ENCODE peak calls at places on chromosome 18, in eight cellular contexts. One of them, this sample, is unnamed.

GRCh38 chr18:13611616-13612110 is 114.7 kb downstream of the FAM210A start:
- DNase-seq in transverse colon: no peak
- DNase-seq in endothelial cell: peak
- DNase-seq in HCT116: no peak
- DNase-seq in RWPE1: no peak
- DNase-seq in astrocyte of the spinal cord: peak
- DNase-seq in nephron progenitor cell: peak
- DNase-seq in cardiac fibroblast: peak
- DNase-seq in this sample: no peak

GRCh38 chr18:79764131-79764530 is 33.6 kb upstream of the KCNG2 start:
- DNase-seq in transverse colon: peak
- DNase-seq in endothelial cell: no peak
- DNase-seq in RWPE1: no peak
- DNase-seq in astrocyte of the spinal cord: no peak
- DNase-seq in HCT116: no peak
- DNase-seq in cardiac fibroblast: no peak
- DNase-seq in nephron progenitor cell: no peak
- DNase-seq in this sample: no peak

GRCh38 chr18:56986829-56987228 is 160.1 kb upstream of the BOD1L2 start:
- DNase-seq in nephron progenitor cell: no peak
- DNase-seq in astrocyte of the spinal cord: no peak
- DNase-seq in endothelial cell: no peak
- DNase-seq in cardiac fibroblast: no peak
- DNase-seq in transverse colon: no peak
- DNase-seq in RWPE1: no peak
- DNase-seq in HCT116: no peak
- DNase-seq in this sample: no peak

GRCh38 chr18:13217971-13218375 is 587 bp upstream of the LDLRAD4 start:
- DNase-seq in RWPE1: no peak
- DNase-seq in transverse colon: peak
- DNase-seq in HCT116: no peak
- DNase-seq in nephron progenitor cell: no peak
- DNase-seq in endothelial cell: peak
- DNase-seq in astrocyte of the spinal cord: no peak
- DNase-seq in cardiac fibroblast: no peak
- DNase-seq in this sample: peak

GRCh38 chr18:77206676-77207370 is 42.8 kb upstream of the GALR1 start:
- DNase-seq in endothelial cell: no peak
- DNase-seq in RWPE1: no peak
- DNase-seq in cardiac fibroblast: peak
- DNase-seq in transverse colon: no peak
- DNase-seq in nephron progenitor cell: no peak
- DNase-seq in astrocyte of the spinal cord: peak
- DNase-seq in HCT116: no peak
- DNase-seq in this sample: no peak

GRCh38 chr18:78979058-78979680 is 449 bp upstream of the SALL3 start:
- DNase-seq in HCT116: no peak
- DNase-seq in RWPE1: no peak
- DNase-seq in cardiac fibroblast: peak
- DNase-seq in astrocyte of the spinal cord: no peak
- DNase-seq in endothelial cell: no peak
- DNase-seq in nephron progenitor cell: peak
- DNase-seq in transverse colon: no peak
- DNase-seq in this sample: no peak

GRCh38 chr18:63363951-63364350 is 3.1 kb downstream of the KDSR start:
- DNase-seq in astrocyte of the spinal cord: no peak
- DNase-seq in nephron progenitor cell: no peak
- DNase-seq in HCT116: no peak
- DNase-seq in RWPE1: no peak
- DNase-seq in endothelial cell: no peak
- DNase-seq in transverse colon: no peak
- DNase-seq in cardiac fibroblast: no peak
- DNase-seq in this sample: no peak

GRCh38 chr18:43932140-43932539 is 654.9 kb upstream of the SYT4 start:
- DNase-seq in astrocyte of the spinal cord: peak
- DNase-seq in endothelial cell: no peak
- DNase-seq in RWPE1: no peak
- DNase-seq in transverse colon: no peak
- DNase-seq in HCT116: no peak
- DNase-seq in nephron progenitor cell: no peak
- DNase-seq in cardiac fibroblast: no peak
- DNase-seq in this sample: no peak

GRCh38 chr18:44771957-44772917 is 91.5 kb downstream of the SETBP1 start:
- DNase-seq in HCT116: no peak
- DNase-seq in astrocyte of the spinal cord: peak
- DNase-seq in cardiac fibroblast: no peak
- DNase-seq in transverse colon: peak
- DNase-seq in RWPE1: no peak
- DNase-seq in endothelial cell: no peak
- DNase-seq in nephron progenitor cell: no peak
- DNase-seq in this sample: no peak

GRCh38 chr18:48441405-48441881 is 32.3 kb upstream of the ZBTB7C start:
- DNase-seq in HCT116: no peak
- DNase-seq in RWPE1: no peak
- DNase-seq in transverse colon: no peak
- DNase-seq in nephron progenitor cell: peak
- DNase-seq in cardiac fibroblast: peak
- DNase-seq in astrocyte of the spinal cord: peak
- DNase-seq in endothelial cell: no peak
- DNase-seq in this sample: no peak

DNA sequence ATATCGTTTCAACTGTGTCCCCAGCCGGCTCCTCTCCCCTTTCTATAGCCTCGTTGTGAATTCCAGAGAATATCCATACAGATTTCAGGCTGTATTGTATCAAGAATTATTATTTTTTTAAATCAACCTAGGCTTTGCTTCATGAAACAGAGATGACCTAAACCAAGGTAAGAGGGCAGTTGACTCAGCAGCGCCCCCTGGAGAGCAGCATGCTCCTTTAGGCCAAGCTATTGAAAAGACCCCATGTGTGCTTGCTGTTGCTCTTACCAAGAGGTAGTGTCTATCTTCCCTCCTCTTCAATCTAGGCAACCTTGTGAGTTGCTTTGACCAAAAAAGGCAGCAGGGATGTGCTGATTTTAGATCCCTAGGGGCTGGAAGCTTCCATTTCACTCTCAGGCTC is 426.7 kb upstream of the SMIM21 start:
- DNase-seq in nephron progenitor cell: no peak
- DNase-seq in cardiac fibroblast: no peak
- DNase-seq in HCT116: peak
- DNase-seq in astrocyte of the spinal cord: no peak
- DNase-seq in endothelial cell: peak
- DNase-seq in RWPE1: no peak
- DNase-seq in transverse colon: peak
- DNase-seq in this sample: no peak
- TF ChIP-seq CTCF in nephron progenitor cell: no peak
- TF ChIP-seq CTCF in cardiac fibroblast: peak
- TF ChIP-seq CTCF in HCT116: peak
- TF ChIP-seq CTCF in astrocyte of the spinal cord: peak
- TF ChIP-seq CTCF in endothelial cell: peak
- TF ChIP-seq CTCF in RWPE1: peak
- TF ChIP-seq CTCF in transverse colon: peak
- TF ChIP-seq CTCF in this sample: peak

GRCh38 chr18:27608742-27609141 is 423.6 kb upstream of the CHST9 start:
- DNase-seq in endothelial cell: peak
- DNase-seq in HCT116: no peak
- DNase-seq in transverse colon: no peak
- DNase-seq in RWPE1: peak
- DNase-seq in cardiac fibroblast: peak
- DNase-seq in nephron progenitor cell: no peak
- DNase-seq in astrocyte of the spinal cord: no peak
- DNase-seq in this sample: no peak
- TF ChIP-seq CTCF in endothelial cell: peak
- TF ChIP-seq CTCF in HCT116: peak
- TF ChIP-seq CTCF in transverse colon: peak
- TF ChIP-seq CTCF in RWPE1: peak
- TF ChIP-seq CTCF in cardiac fibroblast: peak
- TF ChIP-seq CTCF in nephron progenitor cell: peak
- TF ChIP-seq CTCF in astrocyte of the spinal cord: peak
- TF ChIP-seq CTCF in this sample: peak

DNA sequence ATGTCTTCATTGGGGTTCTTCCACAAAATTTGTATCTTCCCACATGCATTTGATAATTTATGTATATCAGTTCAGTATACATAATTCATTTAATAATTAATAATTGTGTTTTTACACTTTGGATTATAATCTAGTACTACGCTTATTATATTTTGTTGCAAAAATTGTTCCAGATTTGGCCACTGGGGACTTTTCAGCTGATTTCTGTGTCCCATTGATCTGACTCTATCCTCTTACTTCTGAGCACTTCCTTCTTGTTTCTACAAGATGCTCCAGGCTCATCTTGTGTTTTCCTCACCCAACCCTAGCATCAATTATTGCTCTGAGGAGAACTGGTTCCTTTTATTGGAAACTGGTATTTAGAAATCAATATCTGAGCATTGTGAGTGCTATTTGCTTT is 215.3 kb upstream of the CDH19 start:
- DNase-seq in HCT116: no peak
- DNase-seq in nephron progenitor cell: no peak
- DNase-seq in transverse colon: no peak
- DNase-seq in RWPE1: no peak
- DNase-seq in endothelial cell: no peak
- DNase-seq in astrocyte of the spinal cord: no peak
- DNase-seq in cardiac fibroblast: no peak
- DNase-seq in this sample: no peak
- TF ChIP-seq CTCF in HCT116: no peak
- TF ChIP-seq CTCF in nephron progenitor cell: no peak
- TF ChIP-seq CTCF in transverse colon: peak
- TF ChIP-seq CTCF in RWPE1: no peak
- TF ChIP-seq CTCF in endothelial cell: peak
- TF ChIP-seq CTCF in astrocyte of the spinal cord: peak
- TF ChIP-seq CTCF in cardiac fibroblast: peak
- TF ChIP-seq CTCF in this sample: no peak

GRCh38 chr18:54830260-54830659 is 2.0 kb downstream of the RAB27B start:
- DNase-seq in astrocyte of the spinal cord: no peak
- DNase-seq in endothelial cell: no peak
- DNase-seq in nephron progenitor cell: no peak
- DNase-seq in HCT116: no peak
- DNase-seq in cardiac fibroblast: no peak
- DNase-seq in RWPE1: no peak
- DNase-seq in transverse colon: no peak
- DNase-seq in this sample: no peak

DNA sequence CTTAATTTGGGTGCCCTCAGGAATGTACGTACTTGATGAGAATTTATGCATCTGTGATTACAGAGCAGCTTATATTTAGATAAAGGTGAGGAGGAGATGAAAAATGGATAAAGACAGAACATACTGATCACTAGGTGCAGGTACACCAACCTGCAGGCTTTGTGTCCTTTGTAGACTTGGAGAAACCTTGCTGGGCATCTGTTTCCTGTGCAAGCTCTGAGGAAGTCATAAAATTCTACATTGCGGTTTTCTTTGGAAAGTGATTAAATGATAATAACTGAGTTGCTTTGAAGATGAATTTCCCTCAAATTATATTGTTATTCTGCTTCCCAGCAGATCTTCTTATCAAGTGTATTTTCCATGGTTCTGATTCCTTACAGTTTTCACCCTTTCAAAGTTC is 7.7 kb downstream of the RAB27B start:
- DNase-seq in endothelial cell: no peak
- DNase-seq in RWPE1: no peak
- DNase-seq in astrocyte of the spinal cord: no peak
- DNase-seq in cardiac fibroblast: no peak
- DNase-seq in transverse colon: no peak
- DNase-seq in HCT116: no peak
- DNase-seq in nephron progenitor cell: no peak
- DNase-seq in this sample: no peak
- TF ChIP-seq CTCF in endothelial cell: no peak
- TF ChIP-seq CTCF in RWPE1: no peak
- TF ChIP-seq CTCF in astrocyte of the spinal cord: no peak
- TF ChIP-seq CTCF in cardiac fibroblast: no peak
- TF ChIP-seq CTCF in transverse colon: no peak
- TF ChIP-seq CTCF in HCT116: no peak
- TF ChIP-seq CTCF in nephron progenitor cell: no peak
- TF ChIP-seq CTCF in this sample: no peak

GRCh38 chr18:74496508-74497307 is 545 bp downstream of the CNDP2 start:
- DNase-seq in cardiac fibroblast: peak
- DNase-seq in HCT116: peak
- DNase-seq in RWPE1: peak
- DNase-seq in astrocyte of the spinal cord: peak
- DNase-seq in nephron progenitor cell: peak
- DNase-seq in transverse colon: peak
- DNase-seq in endothelial cell: peak
- DNase-seq in this sample: no peak
- TF ChIP-seq CTCF in cardiac fibroblast: peak
- TF ChIP-seq CTCF in HCT116: peak
- TF ChIP-seq CTCF in RWPE1: no peak
- TF ChIP-seq CTCF in astrocyte of the spinal cord: no peak
- TF ChIP-seq CTCF in nephron progenitor cell: no peak
- TF ChIP-seq CTCF in transverse colon: peak
- TF ChIP-seq CTCF in endothelial cell: no peak
- TF ChIP-seq CTCF in this sample: no peak

This sample was measured in GM13977.